ENCODE peak calls at places on chromosomes 11 and 22, in seven cellular contexts. J is mucosa of descending colon, R is mammary epithelial cell, Z is HFF-Myc, T is SW480, S is cardiac fibroblast, X is germinal center. W is an unnamed sample.

GRCh38 chr11:61752925-61753551 is 602 bp downstream of the MYRF start:
- DNase-seq in J (no peak), R (no peak), Z (no peak), T (no peak), S (no peak), X (no peak), W (no peak)

GRCh38 chr11:12354750-12355545 is 22.4 kb upstream of the PARVA start:
- DNase-seq in J (peak), R (no peak), Z (no peak), T (no peak), S (no peak), X (no peak), W (no peak)

GRCh38 chr11:114082767-114083181 is 23.3 kb downstream of the ZBTB16 start:
- DNase-seq in J (no peak), R (no peak), Z (no peak), T (no peak), S (no peak), X (no peak), W (no peak)

GRCh38 chr11:2834893-2835767 is 50.4 kb downstream of the CDKN1C start:
- DNase-seq in J (no peak), R (peak), Z (no peak), T (peak), S (no peak), X (no peak), W (peak)

GRCh38 chr11:128555606-128556005 is 31.8 kb downstream of the ETS1 start:
- DNase-seq in J (peak), R (no peak), Z (no peak), T (peak), S (peak), X (no peak), W (peak)

GRCh38 chr22:44130076-44130711 is 50.5 kb upstream of the PARVG start:
- DNase-seq in J (no peak), R (no peak), Z (no peak), T (no peak), S (no peak), X (no peak), W (peak)

GRCh38 chr11:17781221-17781620 is 46.6 kb downstream of the KCNC1 start:
- DNase-seq in J (no peak), R (peak), Z (no peak), T (no peak), S (no peak), X (no peak), W (peak)

GRCh38 chr22:20853236-20853660 is 5.4 kb downstream of the PI4KA start:
- DNase-seq in J (no peak), R (no peak), Z (no peak), T (no peak), S (no peak), X (no peak), W (no peak)

GRCh38 chr11:112610996-112611795 is 350.0 kb upstream of the NCAM1 start:
- DNase-seq in J (no peak), R (peak), Z (no peak), T (no peak), S (peak), X (no peak), W (peak)

GRCh38 chr11:76139317-76139716 is 67.0 kb downstream of the WNT11 start:
- DNase-seq in J (no peak), R (no peak), Z (peak), T (no peak), S (no peak), X (no peak), W (no peak)

GRCh38 chr11:134229131-134229790 is 4.8 kb downstream of the VPS26B start:
- DNase-seq in J (no peak), R (no peak), Z (no peak), T (no peak), S (peak), X (no peak), W (peak)

GRCh38 chr11:134988495-134988894 is 576.5 kb upstream of the B3GAT1 start:
- DNase-seq in J (no peak), R (no peak), Z (no peak), T (no peak), S (no peak), X (no peak), W (no peak)

GRCh38 chr11:121376135-121376534 is 76.0 kb upstream of the SORL1 start:
- DNase-seq in J (no peak), R (no peak), Z (no peak), T (no peak), S (no peak), X (no peak), W (no peak)

GRCh38 chr22:37801946-37802309 is 5.8 kb upstream of the GCAT start:
- DNase-seq in J (peak), R (no peak), Z (no peak), T (peak), S (no peak), X (no peak), W (no peak)

GRCh38 chr11:112949781-112950575 is 11.2 kb upstream of the NCAM1 start:
- DNase-seq in J (no peak), R (no peak), Z (no peak), T (no peak), S (no peak), X (no peak), W (no peak)

GRCh38 chr22:43313497-43314474 is 29.4 kb downstream of the SCUBE1 start:
- DNase-seq in J (no peak), R (no peak), Z (no peak), T (no peak), S (peak), X (no peak), W (no peak)

GRCh38 chr22:44382461-44383038 is 69.8 kb upstream of the SHISAL1 start:
- DNase-seq in J (no peak), R (no peak), Z (no peak), T (no peak), S (no peak), X (no peak), W (no peak)

GRCh38 chr22:45064313-45065268 is 54.8 kb upstream of the PHF21B start:
- DNase-seq in J (no peak), R (peak), Z (peak), T (peak), S (peak), X (no peak), W (peak)

GRCh38 chr11:35619030-35619753 is 932 bp downstream of the FJX1 start:
- DNase-seq in J (no peak), R (peak), Z (no peak), T (peak), S (peak), X (peak), W (peak)

GRCh38 chr11:8101421-8101820 is 20.4 kb downstream of the TUB start:
- DNase-seq in J (no peak), R (no peak), Z (no peak), T (no peak), S (no peak), X (no peak), W (no peak)

GRCh38 chr11:69593851-69594250 is 47.1 kb upstream of the CCND1 start:
- DNase-seq in J (no peak), R (no peak), Z (no peak), T (no peak), S (no peak), X (no peak), W (no peak)

GRCh38 chr11:78920329-78920728 is 345.7 kb upstream of the NARS2 start:
- DNase-seq in J (no peak), R (no peak), Z (no peak), T (no peak), S (no peak), X (no peak), W (no peak)